ENCODE peak calls at places on chromosomes 6 and 20, in seven cellular contexts. T, S, X, W, A, N and C are unnamed samples.
A peak's percentile ranks its signal among the peaks of the same experiment; 100 is the strongest.

GRCh38 chr20:36162272-36162966 is 7.9 kb downstream of the EPB41L1 start:
- DNase-seq in S (peak; percentile 34), X (no peak), W (no peak), N (no peak), A (no peak), T (no peak), C (no peak)

GRCh38 chr6:34536251-34536958 is 19.7 kb downstream of the SPDEF start:
- DNase-seq in T (no peak), N (no peak), X (peak; percentile 67), W (no peak), S (no peak), A (no peak), C (peak; percentile 90)

GRCh38 chr6:41768545-41769308 is 11.0 kb downstream of the FRS3 start:
- DNase-seq in S (no peak), N (peak; percentile 70), W (no peak), X (peak; percentile 57), A (no peak), T (no peak), C (peak; percentile 73)

GRCh38 chr6:28709478-28710349 is 184.0 kb downstream of the GPX5 start:
- DNase-seq in A (no peak), W (peak; percentile 11), X (no peak), T (peak; percentile 86), N (no peak), S (no peak), C (no peak)

GRCh38 chr20:13656721-13657368 is 18.1 kb upstream of the TASP1 start:
- DNase-seq in S (no peak), T (no peak), W (no peak), N (no peak), X (no peak), A (no peak), C (no peak)

GRCh38 chr20:32332614-32333013 is 25.5 kb upstream of the ASXL1 start:
- DNase-seq in X (peak; percentile 20), W (no peak), S (no peak), N (no peak), A (no peak), T (no peak), C (peak; percentile 60)

GRCh38 chr20:17835240-17835940 is 133.2 kb downstream of the SNX5 start:
- DNase-seq in N (no peak), A (peak; percentile 26), S (peak; percentile 68), X (peak; percentile 41), T (no peak), W (peak; percentile 81), C (no peak)

GRCh38 chr20:17992224-17992637 is 23.4 kb downstream of the MGME1 start:
- DNase-seq in T (no peak), S (no peak), W (no peak), A (no peak), N (no peak), X (no peak), C (no peak)

GRCh38 chr6:16199792-16200191 is 38.6 kb upstream of the GMPR start:
- DNase-seq in W (no peak), S (no peak), N (no peak), T (no peak), X (no peak), A (no peak), C (no peak)

GRCh38 chr20:38061109-38061508 is 27.6 kb downstream of the RPRD1B start:
- DNase-seq in W (no peak), X (no peak), N (no peak), S (no peak), T (no peak), A (no peak), C (no peak)

GRCh38 chr6:138211048-138211581 is 7.2 kb downstream of the PBOV1 start:
- DNase-seq in A (no peak), S (no peak), T (no peak), X (no peak), W (no peak), N (no peak), C (no peak)

GRCh38 chr6:137729866-137730629 is 137.0 kb upstream of the TNFAIP3 start:
- DNase-seq in N (no peak), W (no peak), T (no peak), S (no peak), X (no peak), A (no peak), C (no peak)

GRCh38 chr6:132872923-132873322 is 58.6 kb downstream of the RPS12 start:
- DNase-seq in S (no peak), N (no peak), W (no peak), X (no peak), T (no peak), A (no peak), C (no peak)

GRCh38 chr6:17418281-17419188 is 25.1 kb downstream of the CAP2 start:
- DNase-seq in N (no peak), T (no peak), X (no peak), S (no peak), A (no peak), W (no peak), C (no peak)

GRCh38 chr6:44297063-44298038 is 15.8 kb downstream of the AARS2 start:
- DNase-seq in T (no peak), S (peak; percentile 52), W (no peak), X (peak; percentile 25), A (no peak), N (no peak), C (peak; percentile 39)

GRCh38 chr6:127347188-127347587 is 3.8 kb upstream of the ECHDC1 start:
- DNase-seq in X (no peak), W (no peak), N (no peak), T (no peak), A (no peak), S (no peak), C (no peak)

DNA sequence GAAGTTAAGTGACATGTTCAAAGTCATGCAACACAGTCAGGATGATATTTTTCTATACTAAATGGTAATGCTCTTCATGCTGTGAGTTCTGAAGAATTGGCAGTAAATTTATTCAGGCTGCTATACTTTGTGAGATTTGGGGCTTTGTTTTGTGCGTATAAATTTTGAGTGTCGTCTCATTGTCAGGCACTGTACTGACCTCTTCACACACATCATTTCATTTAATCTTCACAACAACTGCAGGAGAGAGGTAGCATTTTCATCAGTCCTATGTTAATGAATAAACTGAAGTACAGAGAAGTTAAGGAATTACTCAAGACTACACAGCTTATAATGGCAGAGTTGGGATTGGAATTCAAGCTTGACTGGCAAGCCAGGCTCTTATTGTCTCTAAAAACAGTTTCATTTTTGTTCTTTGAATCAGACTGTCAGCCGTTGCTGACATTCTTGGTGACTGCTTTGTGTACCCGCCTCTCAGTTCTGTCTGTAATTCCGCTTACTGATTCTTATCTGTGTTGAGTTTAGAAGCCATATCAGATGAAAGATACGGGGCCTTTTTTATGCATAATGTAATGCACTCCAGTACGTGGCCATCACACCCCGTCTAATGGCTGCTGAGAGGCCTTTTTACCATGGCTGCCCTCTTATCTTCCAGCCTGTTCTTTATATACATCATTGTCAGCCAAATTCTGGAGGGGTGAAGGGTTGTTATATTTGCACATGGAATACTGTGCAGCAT is 274.9 kb downstream of the UTRN start:
- DNase-seq in X (no peak), A (no peak), T (no peak), S (no peak), N (no peak), W (no peak), C (no peak)
- TF ChIP-seq EP300 in X (no peak), A (no peak), T (no peak), S (no peak), N (no peak), W (no peak), C (no peak)

GRCh38 chr20:53986037-53986436 is 84.4 kb downstream of the BCAS1 start:
- DNase-seq in A (no peak), W (no peak), T (peak; percentile 8), X (no peak), S (no peak), N (no peak), C (no peak)

GRCh38 chr20:53984354-53984753 is 86.0 kb downstream of the BCAS1 start:
- DNase-seq in N (no peak), X (no peak), W (no peak), T (no peak), A (no peak), S (no peak), C (no peak)

GRCh38 chr20:53983401-53983800 is 87.0 kb downstream of the BCAS1 start:
- DNase-seq in S (no peak), W (no peak), X (no peak), N (no peak), T (no peak), A (no peak), C (no peak)

GRCh38 chr20:53982624-53983023 is 87.8 kb downstream of the BCAS1 start:
- DNase-seq in X (no peak), N (no peak), S (no peak), W (no peak), A (no peak), T (no peak), C (no peak)

DNA sequence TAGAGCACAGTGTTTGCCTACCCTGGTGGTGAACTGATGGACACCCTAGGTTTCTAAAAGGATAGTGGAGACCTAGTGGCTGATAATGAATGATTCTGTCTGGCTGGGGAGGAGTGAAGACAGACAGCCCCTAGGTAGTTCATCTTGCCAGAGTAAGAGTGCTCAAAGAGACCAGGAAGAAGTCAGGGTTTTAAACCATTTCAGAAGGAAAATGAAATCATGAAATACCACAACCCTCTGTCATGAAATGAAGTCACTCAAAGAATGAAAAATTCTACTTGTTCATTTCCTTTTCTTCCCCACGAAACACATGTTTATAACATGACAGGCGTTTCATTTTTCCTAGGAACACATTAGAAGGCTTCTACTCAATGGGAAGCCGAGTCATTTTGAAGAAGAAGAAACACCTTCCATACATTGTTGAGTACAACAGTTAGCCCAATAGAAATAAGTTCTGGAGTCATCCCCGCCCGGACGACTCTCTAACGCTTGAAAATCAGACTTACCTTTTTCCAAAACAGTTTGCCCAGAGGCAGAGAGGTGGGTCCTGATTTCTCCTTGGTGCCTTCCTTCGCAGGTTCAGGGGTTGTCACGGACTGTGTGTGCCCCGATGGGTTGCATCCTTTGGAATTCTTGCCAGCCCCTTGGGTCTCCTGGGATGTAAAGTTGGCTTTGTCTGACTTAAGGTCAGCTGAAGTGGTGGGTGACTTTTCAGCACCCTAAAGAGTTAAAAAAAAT is 85.4 kb downstream of the BCAS1 start:
- DNase-seq in S (no peak), N (no peak), W (no peak), X (no peak), A (no peak), T (peak; percentile 26), C (no peak)
- TF ChIP-seq POLR2A in S (no peak), N (no peak), W (no peak), X (no peak), A (no peak), T (no peak), C (no peak)

GRCh38 chr6:12013368-12013617 is 1.2 kb downstream of the HIVEP1 start:
- DNase-seq in S (no peak), N (no peak), A (no peak), X (no peak), W (no peak), T (no peak), C (no peak)
- TF ChIP-seq EP300 in S (no peak), N (no peak), A (no peak), X (no peak), W (no peak), T (no peak), C (no peak)

GRCh38 chr6:135163440-135163738 is 17.7 kb upstream of the MYB start:
- DNase-seq in X (no peak), T (no peak), W (no peak), S (no peak), A (no peak), N (no peak), C (no peak)
- TF ChIP-seq POLR2A in X (no peak), T (no peak), W (no peak), S (no peak), A (no peak), N (no peak), C (no peak)